ENCODE peak calls at places on chromosomes 5 and 9, in six cellular contexts. G, B, C, Q, R and Z are unnamed samples.

GRCh38 chr9:78407636-78408312 is 110.8 kb downstream of the PSAT1 start:
- DNase-seq in G (no peak), B (no peak), C (no peak), Q (no peak), R (no peak), Z (no peak)

GRCh38 chr5:65808261-65808741 is 86.3 kb downstream of the NLN start:
- DNase-seq in G (no peak), B (peak), C (no peak), Q (no peak), R (no peak), Z (no peak)

GRCh38 chr9:90641868-90642558 is 611 bp downstream of the DIRAS2 start:
- DNase-seq in G (peak), B (no peak), C (peak), Q (no peak), R (peak), Z (peak)

GRCh38 chr5:107840592-107840991 is 169.9 kb upstream of the EFNA5 start:
- DNase-seq in G (no peak), B (no peak), C (no peak), Q (no peak), R (no peak), Z (no peak)

GRCh38 chr9:20620658-20621552 is 1.4 kb downstream of the MLLT3 start:
- DNase-seq in G (peak), B (peak), C (peak), Q (peak), R (peak), Z (peak)

GRCh38 chr9:90421786-90422185 is 220.8 kb downstream of the DIRAS2 start:
- DNase-seq in G (no peak), B (no peak), C (no peak), Q (no peak), R (no peak), Z (no peak)

GRCh38 chr9:3329361-3329760 is 196.4 kb downstream of the RFX3 start:
- DNase-seq in G (no peak), B (peak), C (no peak), Q (no peak), R (no peak), Z (no peak)

GRCh38 chr5:160339406-160340140 is 27.2 kb upstream of the CCNJL start:
- DNase-seq in G (no peak), B (no peak), C (no peak), Q (no peak), R (no peak), Z (no peak)

GRCh38 chr9:7592321-7593319 is 207.0 kb downstream of the DMAC1 start:
- DNase-seq in G (peak), B (no peak), C (no peak), Q (peak), R (no peak), Z (no peak)

GRCh38 chr9:37969130-37969529 is 65.2 kb upstream of the SLC25A51 start:
- DNase-seq in G (no peak), B (peak), C (no peak), Q (no peak), R (no peak), Z (no peak)

GRCh38 chr5:25255128-25255527 is 610.4 kb upstream of the CDH10 start:
- DNase-seq in G (no peak), B (no peak), C (no peak), Q (no peak), R (no peak), Z (no peak)

GRCh38 chr9:97593960-97594359 is 39.2 kb downstream of the TSTD2 start:
- DNase-seq in G (no peak), B (peak), C (no peak), Q (no peak), R (no peak), Z (no peak)

GRCh38 chr9:101376117-101376866 is 8.5 kb downstream of the BAAT start:
- DNase-seq in G (no peak), B (peak), C (no peak), Q (no peak), R (no peak), Z (no peak)

GRCh38 chr5:11851402-11851801 is 52.8 kb downstream of the CTNND2 start:
- DNase-seq in G (peak), B (no peak), C (no peak), Q (no peak), R (no peak), Z (peak)

GRCh38 chr5:74423383-74423782 is 217.1 kb downstream of the ENC1 start:
- DNase-seq in G (no peak), B (no peak), C (no peak), Q (no peak), R (no peak), Z (no peak)

GRCh38 chr5:93192107-93192506 is 388.9 kb downstream of the NR2F1-AS1 start:
- DNase-seq in G (no peak), B (peak), C (no peak), Q (no peak), R (no peak), Z (peak)

GRCh38 chr5:126195410-126196100 is 227.7 kb upstream of the GRAMD2B start:
- DNase-seq in G (peak), B (no peak), C (no peak), Q (no peak), R (no peak), Z (peak)

GRCh38 chr5:133285583-133286021 is 233.8 kb downstream of the HSPA4 start:
- DNase-seq in G (no peak), B (peak), C (no peak), Q (no peak), R (no peak), Z (peak)

GRCh38 chr5:37247036-37247435 is 2.1 kb downstream of the CPLANE1 start:
- DNase-seq in G (no peak), B (no peak), C (no peak), Q (no peak), R (no peak), Z (no peak)

GRCh38 chr5:159316519-159317383 is 13.5 kb downstream of the IL12B start:
- DNase-seq in G (peak), B (peak), C (no peak), Q (peak), R (peak), Z (peak)

GRCh38 chr9:99752710-99753109 is 69.0 kb upstream of the NR4A3 start:
- DNase-seq in G (no peak), B (peak), C (no peak), Q (no peak), R (no peak), Z (no peak)

GRCh38 chr5:107809201-107810034 is 138.7 kb upstream of the EFNA5 start:
- DNase-seq in G (no peak), B (peak), C (no peak), Q (no peak), R (no peak), Z (peak)

GRCh38 chr5:33629999-33630398 is 189.2 kb downstream of the TARS1 start:
- DNase-seq in G (no peak), B (peak), C (no peak), Q (no peak), R (no peak), Z (no peak)

GRCh38 chr9:20462410-20462809 is 159.9 kb downstream of the MLLT3 start:
- DNase-seq in G (peak), B (no peak), C (no peak), Q (no peak), R (no peak), Z (no peak)

GRCh38 chr5:74316064-74316586 is 324.4 kb downstream of the ENC1 start:
- DNase-seq in G (peak), B (peak), C (no peak), Q (peak), R (no peak), Z (peak)

GRCh38 chr5:79236970-79237734 is 1.2 kb downstream of the JMY start:
- DNase-seq in G (peak), B (peak), C (peak), Q (peak), R (peak), Z (peak)

GRCh38 chr9:38423939-38424843 is at the start of gene IGFBPL1:
- DNase-seq in G (peak), B (no peak), C (peak), Q (peak), R (peak), Z (peak)

GRCh38 chr9:81361311-81361710 is 328.0 kb downstream of the TLE1 start:
- DNase-seq in G (no peak), B (no peak), C (no peak), Q (no peak), R (no peak), Z (no peak)

GRCh38 chr9:7777776-7778175 is 21.8 kb downstream of the DMAC1 start:
- DNase-seq in G (no peak), B (no peak), C (no peak), Q (no peak), R (no peak), Z (no peak)

GRCh38 chr9:16811987-16812685 is 58.3 kb downstream of the BNC2 start:
- DNase-seq in G (no peak), B (no peak), C (no peak), Q (peak), R (no peak), Z (no peak)

GRCh38 chr5:151758430-151759241 is at the start of gene ATOX1:
- DNase-seq in G (peak), B (peak), C (peak), Q (peak), R (peak), Z (peak)

GRCh38 chr9:131707677-131708612 is 31.9 kb downstream of the RAPGEF1 start:
- DNase-seq in G (no peak), B (peak), C (no peak), Q (no peak), R (no peak), Z (peak)

GRCh38 chr5:64166201-64166959 is 737 bp downstream of the RNF180 start:
- DNase-seq in G (peak), B (no peak), C (no peak), Q (no peak), R (peak), Z (peak)

GRCh38 chr5:34791761-34792244 is 47.2 kb upstream of the TTC23L start:
- DNase-seq in G (no peak), B (peak), C (no peak), Q (no peak), R (no peak), Z (peak)

GRCh38 chr5:96194597-96194996 is 232.9 kb upstream of the ELL2 start:
- DNase-seq in G (no peak), B (no peak), C (no peak), Q (no peak), R (no peak), Z (no peak)

GRCh38 chr9:92740015-92740408 is 24.6 kb downstream of the BICD2 start:
- DNase-seq in G (no peak), B (peak), C (no peak), Q (no peak), R (no peak), Z (no peak)

DNA sequence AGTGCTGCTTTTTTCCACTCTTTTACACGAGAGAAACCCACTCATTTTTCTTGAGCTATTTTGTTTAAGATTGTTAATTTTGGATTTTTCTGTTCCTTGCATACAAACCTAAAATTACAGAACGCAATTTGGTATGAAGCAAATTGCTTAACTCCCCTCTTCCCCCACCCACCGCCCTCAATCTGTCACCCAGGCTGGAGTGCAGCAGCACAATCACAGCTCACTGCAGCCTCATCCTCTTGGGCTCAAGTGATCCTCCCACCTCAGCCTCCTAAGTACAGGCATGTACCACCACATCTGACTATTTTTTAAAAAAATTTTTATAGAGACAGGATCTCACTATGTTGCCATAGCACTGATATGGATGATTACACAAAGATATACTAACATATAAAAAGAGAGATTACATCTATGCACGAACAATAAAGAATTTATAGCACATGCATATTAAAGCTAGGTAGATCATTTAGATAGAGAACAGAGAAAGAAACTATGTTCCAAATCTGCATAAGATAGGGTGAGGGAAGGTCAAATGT is 203.6 kb downstream of the PIK3R1 start:
- DNase-seq in G (no peak), B (no peak), C (no peak), Q (no peak), R (no peak), Z (no peak)
- H3K4ac ChIP-seq in G (no peak), B (peak), C (no peak), Q (no peak), R (no peak), Z (no peak)

DNA sequence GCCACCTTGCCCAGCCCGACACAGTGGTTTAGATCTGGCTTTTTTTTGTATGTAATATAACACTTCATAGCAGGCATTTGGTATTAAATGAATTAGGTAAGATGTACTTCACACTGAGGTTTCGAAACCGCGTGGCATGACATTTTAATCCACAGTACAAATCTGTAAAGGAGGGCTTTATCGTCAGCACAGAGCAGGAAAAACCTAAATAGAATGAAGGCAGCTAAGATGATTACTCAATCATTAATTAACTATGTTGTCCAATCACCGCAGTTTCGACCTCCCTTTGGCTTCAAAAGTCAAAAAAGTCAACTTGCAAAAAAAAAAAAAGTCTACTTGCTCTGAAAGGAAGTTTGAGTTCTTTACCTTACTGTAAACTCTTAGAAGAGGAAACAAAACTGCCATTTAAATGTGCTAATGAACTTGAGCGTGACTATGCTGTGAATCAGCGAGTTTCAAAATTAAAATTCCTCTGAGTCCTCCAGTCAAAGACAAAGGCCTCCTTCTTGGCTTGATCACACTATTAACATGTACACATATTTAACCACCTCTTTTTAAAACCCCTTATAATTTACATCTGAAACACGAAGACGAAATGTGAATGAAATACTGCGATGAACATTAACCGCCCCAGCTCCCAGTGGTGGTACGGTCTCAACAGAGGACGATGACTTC is 698 bp upstream of the SEC24A start:
- DNase-seq in G (peak), B (peak), C (no peak), Q (no peak), R (no peak), Z (peak)
- H3K4ac ChIP-seq in G (no peak), B (peak), C (peak), Q (no peak), R (no peak), Z (peak)

GRCh38 chr5:150146862-150147579 is 8.6 kb downstream of the PDGFRB start:
- DNase-seq in G (no peak), B (no peak), C (no peak), Q (no peak), R (no peak), Z (no peak)
- H3K4ac ChIP-seq in G (no peak), B (peak), C (no peak), Q (no peak), R (no peak), Z (peak)

DNA sequence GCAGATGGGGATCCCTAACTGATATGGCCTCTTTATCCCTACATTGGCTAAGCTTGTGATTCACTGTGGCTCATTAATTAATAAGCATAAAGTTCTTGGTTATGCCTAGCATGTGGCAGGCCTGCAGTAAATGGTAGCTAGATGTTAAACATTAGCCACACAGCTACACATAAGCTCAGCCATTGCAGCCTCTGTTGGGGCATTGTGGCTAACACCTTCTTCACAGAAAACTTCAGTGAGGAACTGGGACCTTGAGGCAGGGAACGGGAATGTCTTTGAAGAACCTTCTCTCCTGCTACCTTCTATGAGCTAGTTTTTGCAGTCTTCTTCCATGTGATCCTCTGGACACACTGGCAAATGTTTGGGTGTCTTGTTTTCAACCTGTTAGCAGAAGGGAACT is 338.2 kb downstream of the NTRK2 start:
- DNase-seq in G (no peak), B (no peak), C (no peak), Q (no peak), R (no peak), Z (no peak)
- H3K4ac ChIP-seq in G (no peak), B (no peak), C (no peak), Q (no peak), R (no peak), Z (no peak)

DNA sequence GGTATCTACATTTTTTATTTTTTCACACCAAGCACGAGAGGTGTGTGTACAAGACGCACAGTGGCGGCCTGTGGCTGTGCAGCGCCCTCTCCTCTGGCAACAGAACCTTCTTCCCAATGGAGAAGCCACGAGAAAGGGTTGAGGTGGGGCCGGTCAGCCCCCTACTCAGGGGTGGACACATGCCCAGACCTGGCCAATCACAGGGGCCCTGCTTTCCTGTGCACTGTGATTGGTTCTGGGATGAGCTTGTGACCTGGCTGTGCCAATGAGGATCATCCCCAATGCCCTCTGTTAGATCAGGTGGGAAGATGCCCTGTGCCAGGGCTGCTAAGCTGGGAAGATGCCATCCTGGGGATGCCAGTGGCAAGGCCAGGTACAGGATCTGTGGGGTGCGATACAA is 15.6 kb downstream of the IER5L start:
- DNase-seq in G (no peak), B (no peak), C (no peak), Q (no peak), R (no peak), Z (no peak)
- H3K4ac ChIP-seq in G (no peak), B (no peak), C (no peak), Q (no peak), R (no peak), Z (no peak)

DNA sequence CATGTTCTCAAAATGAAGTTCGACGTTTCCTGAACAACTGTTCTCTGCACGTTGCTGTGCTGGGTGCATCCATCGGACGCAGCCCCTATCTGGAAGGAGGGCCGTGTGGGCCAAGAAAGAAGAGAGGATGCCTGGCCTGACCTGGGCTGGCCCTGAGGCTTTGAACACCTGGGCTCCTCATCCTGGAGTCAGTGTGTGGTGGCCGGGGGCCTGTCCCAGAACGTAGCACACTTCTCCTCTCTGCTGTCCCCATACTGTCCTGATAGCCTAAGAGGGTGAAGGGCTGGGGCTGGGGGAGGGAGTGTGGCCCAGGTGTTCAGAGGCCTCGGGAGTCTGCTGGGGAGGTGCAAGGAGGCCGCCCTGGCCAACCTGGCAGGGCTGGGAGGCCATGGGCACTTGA is 21.5 kb downstream of the COL5A1 start:
- DNase-seq in G (no peak), B (no peak), C (no peak), Q (no peak), R (no peak), Z (no peak)
- H3K4ac ChIP-seq in G (no peak), B (peak), C (no peak), Q (no peak), R (no peak), Z (peak)

DNA sequence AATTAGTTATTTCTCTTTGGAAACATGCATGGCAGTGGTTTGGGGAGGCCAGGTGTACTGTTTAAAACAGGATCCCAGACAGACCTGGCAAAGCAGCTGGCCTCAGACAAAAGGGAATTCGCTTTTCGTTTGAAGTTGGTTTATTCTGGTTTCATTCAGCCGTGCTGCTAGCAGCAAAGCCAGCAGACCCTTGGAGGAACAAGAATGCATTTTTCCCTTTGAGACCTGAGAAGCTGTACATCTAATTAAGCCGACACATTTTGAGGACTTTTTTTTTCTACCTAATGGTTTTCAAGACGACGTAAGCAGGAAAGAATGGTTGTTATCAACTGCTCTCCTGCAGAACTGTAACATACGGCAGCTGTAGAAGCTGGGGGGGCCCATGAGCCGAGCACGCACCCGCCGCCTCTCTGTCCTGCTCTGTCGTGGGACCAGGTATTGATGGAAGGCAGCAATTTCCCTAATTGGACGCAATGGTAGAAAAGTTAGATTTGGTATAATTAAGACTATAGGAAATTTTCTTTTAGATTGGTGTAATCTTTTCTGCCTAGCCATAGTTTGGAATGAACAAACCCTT is 13.6 kb downstream of the PLEKHG4B start:
- DNase-seq in G (no peak), B (no peak), C (no peak), Q (no peak), R (no peak), Z (no peak)
- H3K4ac ChIP-seq in G (no peak), B (no peak), C (no peak), Q (no peak), R (no peak), Z (no peak)

DNA sequence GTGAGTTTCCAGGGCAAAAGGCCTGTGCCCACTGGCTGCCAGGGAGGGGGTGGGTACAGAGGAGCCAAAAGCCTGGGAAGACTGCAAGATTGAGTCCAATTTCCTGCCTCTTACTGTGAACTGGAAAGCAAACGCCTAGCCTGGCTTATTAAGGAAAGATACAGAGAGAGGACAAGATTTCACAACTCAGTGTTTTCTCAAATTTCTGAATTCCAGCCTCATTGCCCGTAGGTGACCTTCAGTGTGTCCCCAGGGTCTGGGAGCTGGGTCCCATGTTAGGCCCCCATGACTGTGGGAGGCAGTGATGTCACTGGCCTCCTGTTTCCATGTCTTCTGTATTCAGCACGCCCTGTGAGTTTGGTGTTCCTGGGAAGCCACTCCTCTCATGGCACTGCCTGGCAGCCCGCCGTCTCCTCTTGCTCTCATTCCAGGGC is 60.6 kb upstream of the PTPN3 start:
- DNase-seq in G (no peak), B (no peak), C (no peak), Q (no peak), R (no peak), Z (no peak)
- H3K4ac ChIP-seq in G (no peak), B (no peak), C (no peak), Q (no peak), R (no peak), Z (no peak)